ENCODE peak calls at places on chromosomes 3 and 15, in four cellular contexts. M, W, I and U are unnamed samples.

GRCh38 chr3:22732641-22733040 is 470.5 kb upstream of the UBE2E2 start:
- DNase-seq in W (no peak), M (no peak), I (no peak), U (no peak)

GRCh38 chr3:28601291-28601690 is 252.7 kb upstream of the AZI2 start:
- DNase-seq in I (no peak), W (no peak), M (no peak), U (no peak)

GRCh38 chr3:130991126-130991525 is 35.5 kb downstream of the ASTE1 start:
- DNase-seq in M (no peak), W (no peak), I (no peak), U (no peak)

GRCh38 chr3:20930034-20930433 is 744.0 kb upstream of the SGO1 start:
- DNase-seq in I (peak), M (peak), W (no peak), U (peak)

GRCh38 chr3:58691997-58692396 is 25.4 kb upstream of the FAM3D start:
- DNase-seq in W (peak), M (peak), I (peak), U (peak)

GRCh38 chr15:78422571-78423340 is 15.3 kb upstream of the IREB2 start:
- DNase-seq in I (peak), W (peak), M (peak), U (peak)

GRCh38 chr15:70142322-70143191 is 44.8 kb upstream of the TLE3 start:
- DNase-seq in I (peak), M (peak), W (peak), U (peak)

GRCh38 chr3:78894787-78895186 is 873.0 kb downstream of the ROBO1 start:
- DNase-seq in W (no peak), I (no peak), M (no peak), U (no peak)

GRCh38 chr3:98263944-98264343 is at the start of gene OR5H6:
- DNase-seq in I (no peak), W (no peak), M (no peak), U (no peak)

GRCh38 chr3:152021951-152022461 is 148.6 kb downstream of the SUCNR1 start:
- DNase-seq in M (peak), W (peak), I (peak), U (peak)

GRCh38 chr15:94119215-94119815 is 112.0 kb upstream of the MCTP2 start:
- DNase-seq in I (no peak), W (no peak), M (no peak), U (no peak)

GRCh38 chr15:36590838-36591237 is 11.4 kb downstream of the CDIN1 start:
- DNase-seq in M (peak), I (peak), W (peak), U (peak)

GRCh38 chr3:72995337-72995736 is 1.3 kb upstream of the PPP4R2 start:
- DNase-seq in M (no peak), W (no peak), I (no peak), U (no peak)

GRCh38 chr15:59222106-59222505 is 15.5 kb downstream of the LDHAL6B start:
- DNase-seq in W (peak), M (peak), I (peak), U (peak)

GRCh38 chr15:69881760-69882159 is 216.0 kb downstream of the TLE3 start:
- DNase-seq in W (no peak), M (no peak), I (no peak), U (no peak)

GRCh38 chr3:42053476-42053875 is 37.7 kb upstream of the TRAK1 start:
- DNase-seq in I (no peak), M (no peak), W (no peak), U (no peak)

GRCh38 chr15:67100808-67101581 is 35.6 kb downstream of the SMAD3 start:
- DNase-seq in W (no peak), I (no peak), M (no peak), U (no peak)

GRCh38 chr15:72796515-72797337 is 13.2 kb upstream of the ADPGK start:
- DNase-seq in I (peak), M (peak), W (peak), U (peak)

GRCh38 chr3:106423321-106424225 is 554.8 kb upstream of the CBLB start:
- DNase-seq in I (no peak), W (no peak), M (peak), U (peak)

GRCh38 chr3:150823277-150823676 is 60.3 kb upstream of the SIAH2 start:
- DNase-seq in W (no peak), M (no peak), I (no peak), U (no peak)

GRCh38 chr3:196198771-196199753 is 12.1 kb downstream of the ZDHHC19 start:
- DNase-seq in I (no peak), W (no peak), M (no peak), U (no peak)

GRCh38 chr15:73357999-73358665 is 10.6 kb downstream of the HCN4 start:
- DNase-seq in W (no peak), I (no peak), M (no peak), U (no peak)

GRCh38 chr15:90591524-90591923 is 61.8 kb downstream of the CRTC3 start:
- DNase-seq in M (no peak), I (no peak), W (no peak), U (no peak)

GRCh38 chr3:193470710-193471109 is 84.0 kb downstream of the ATP13A4 start:
- DNase-seq in I (no peak), W (no peak), M (no peak), U (no peak)

GRCh38 chr3:193474446-193474845 is 80.2 kb downstream of the ATP13A4 start:
- DNase-seq in I (no peak), M (no peak), W (no peak), U (no peak)
- TF ChIP-seq CTCF in I (no peak), M (no peak), W (no peak), U (no peak)

GRCh38 chr3:50339485-50340196 is 995 bp downstream of the RASSF1 start:
- DNase-seq in W (peak), M (peak), I (no peak), U (peak)
- H3K4me3 ChIP-seq in W (peak), M (peak), I (no peak), U (peak)

DNA sequence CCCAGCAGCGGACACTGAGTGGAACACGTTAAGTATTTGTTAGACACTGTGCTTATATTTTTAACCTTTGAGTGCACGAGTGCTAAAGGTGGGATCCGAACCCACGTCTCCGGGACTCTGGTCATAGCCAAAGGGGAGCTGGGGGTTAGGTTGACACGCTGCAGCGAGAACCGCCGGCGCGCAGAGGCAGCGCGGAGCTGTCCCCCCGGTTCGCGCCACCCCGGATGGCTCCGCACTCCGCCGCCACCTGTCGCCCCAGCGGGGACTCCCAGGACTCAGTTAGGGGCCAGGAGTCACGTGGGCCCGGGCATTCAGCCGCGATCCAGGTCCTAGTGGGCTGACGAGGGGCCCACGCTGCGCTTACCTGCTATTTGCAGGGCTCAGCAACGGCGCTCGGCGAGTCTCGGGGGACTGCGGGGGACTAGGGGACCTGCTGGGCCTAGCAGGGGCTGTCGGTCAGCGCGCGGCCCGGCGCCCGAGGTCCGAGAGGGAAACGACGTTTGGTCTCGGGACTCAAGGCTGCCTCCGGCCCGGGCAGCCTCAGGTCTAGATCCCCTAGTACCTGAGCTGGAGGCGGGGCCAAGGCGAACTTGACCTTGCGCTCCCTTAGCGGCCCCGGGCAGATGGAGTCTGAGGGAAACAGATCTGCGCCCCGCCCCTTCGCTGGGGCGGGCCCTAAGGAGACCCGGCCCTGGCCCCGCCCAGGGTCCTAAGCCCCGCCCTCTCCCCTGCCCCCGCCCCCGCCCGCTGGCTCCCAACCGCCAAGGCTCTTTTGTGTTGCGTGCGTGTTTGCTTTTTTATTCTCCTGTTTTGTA is at the start of gene NMNAT3:
- DNase-seq in W (peak), M (peak), I (peak), U (peak)
- TF ChIP-seq CTCF in W (no peak), M (no peak), I (no peak), U (no peak)

DNA sequence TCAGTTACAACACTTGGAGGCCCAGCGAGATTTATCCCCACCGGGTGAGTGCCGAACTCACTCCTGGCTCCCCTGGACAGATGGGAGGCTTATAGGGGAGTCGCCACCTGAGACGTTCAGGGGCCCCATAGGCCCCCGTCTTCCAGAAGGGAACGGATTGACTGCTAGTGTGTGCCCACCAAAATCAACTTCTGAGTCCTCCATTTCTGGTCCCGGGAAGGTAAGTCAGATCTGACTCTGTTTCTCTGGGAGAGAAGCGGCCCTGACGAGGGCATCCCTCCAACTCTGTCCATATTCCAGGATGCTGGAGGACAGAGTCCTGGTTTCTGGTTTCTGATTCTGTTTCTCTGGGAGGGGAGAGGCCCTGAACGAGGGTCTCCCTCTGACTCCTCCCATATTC is 44.3 kb downstream of the ZBTB11 start:
- DNase-seq in I (no peak), W (no peak), M (no peak), U (no peak)
- H3K4me3 ChIP-seq in I (no peak), W (no peak), M (no peak), U (no peak)

DNA sequence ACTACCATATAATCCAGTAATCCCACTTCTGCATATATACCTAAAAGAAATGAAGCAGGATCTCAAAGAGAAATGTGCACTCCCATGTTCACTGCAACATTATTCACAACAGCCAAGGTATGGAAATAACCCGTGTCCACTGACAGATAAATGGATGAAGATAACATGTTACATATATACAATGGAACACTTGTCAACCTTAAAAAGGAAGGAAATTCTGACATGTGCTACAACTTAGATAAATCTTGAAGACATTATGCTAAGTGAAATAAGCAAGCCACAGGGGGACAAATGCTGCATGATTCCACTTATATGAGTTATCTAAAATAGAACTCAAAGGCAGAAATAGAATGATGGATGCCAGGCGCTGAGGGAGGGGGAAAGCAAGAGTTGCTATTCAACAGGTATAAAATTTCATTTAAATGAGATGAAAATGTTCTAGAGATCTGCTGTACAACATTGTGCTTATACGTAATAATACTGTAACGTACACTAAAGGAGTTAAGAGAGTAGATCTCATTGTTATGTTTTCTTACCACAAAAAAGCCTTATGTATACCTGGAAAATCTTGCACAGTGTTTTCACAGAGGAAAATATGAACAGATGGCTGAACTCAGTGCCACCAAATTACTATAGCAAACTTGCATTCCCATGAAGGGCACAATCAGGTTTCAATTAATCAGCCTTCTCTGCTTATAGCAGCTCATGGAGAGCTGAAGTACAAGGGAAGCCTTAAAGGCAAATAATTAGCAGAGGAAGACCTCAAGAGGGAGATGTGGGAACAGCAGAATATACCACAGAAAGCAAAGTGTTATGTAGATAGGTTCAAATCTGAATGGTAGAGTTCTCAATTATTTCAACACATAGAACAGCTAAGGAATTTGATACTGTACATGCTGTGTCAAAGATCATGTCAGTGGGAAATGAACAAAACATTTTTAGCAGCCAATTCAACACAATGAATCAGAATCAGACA is 8.0 kb upstream of the VPS39 start:
- DNase-seq in M (no peak), I (peak), W (no peak), U (peak)
- TF ChIP-seq CTCF in M (no peak), I (peak), W (no peak), U (peak)

GRCh38 chr3:133042778-133043177 is 4.6 kb downstream of the TMEM108 start:
- DNase-seq in M (peak), W (peak), I (no peak), U (peak)

GRCh38 chr3:133038731-133039398 is 674 bp downstream of the TMEM108 start:
- DNase-seq in I (no peak), W (no peak), M (peak), U (no peak)

GRCh38 chr3:133041524-133041829 is 3.3 kb downstream of the TMEM108 start:
- DNase-seq in M (no peak), I (no peak), W (no peak), U (no peak)

GRCh38 chr3:133038089-133038730 is at the start of gene TMEM108:
- DNase-seq in M (peak), I (no peak), W (peak), U (peak)

GRCh38 chr3:133040696-133041523 is 2.7 kb downstream of the TMEM108 start:
- DNase-seq in I (peak), M (peak), W (peak), U (peak)
- H3K4me3 ChIP-seq in I (no peak), M (no peak), W (no peak), U (no peak)

DNA sequence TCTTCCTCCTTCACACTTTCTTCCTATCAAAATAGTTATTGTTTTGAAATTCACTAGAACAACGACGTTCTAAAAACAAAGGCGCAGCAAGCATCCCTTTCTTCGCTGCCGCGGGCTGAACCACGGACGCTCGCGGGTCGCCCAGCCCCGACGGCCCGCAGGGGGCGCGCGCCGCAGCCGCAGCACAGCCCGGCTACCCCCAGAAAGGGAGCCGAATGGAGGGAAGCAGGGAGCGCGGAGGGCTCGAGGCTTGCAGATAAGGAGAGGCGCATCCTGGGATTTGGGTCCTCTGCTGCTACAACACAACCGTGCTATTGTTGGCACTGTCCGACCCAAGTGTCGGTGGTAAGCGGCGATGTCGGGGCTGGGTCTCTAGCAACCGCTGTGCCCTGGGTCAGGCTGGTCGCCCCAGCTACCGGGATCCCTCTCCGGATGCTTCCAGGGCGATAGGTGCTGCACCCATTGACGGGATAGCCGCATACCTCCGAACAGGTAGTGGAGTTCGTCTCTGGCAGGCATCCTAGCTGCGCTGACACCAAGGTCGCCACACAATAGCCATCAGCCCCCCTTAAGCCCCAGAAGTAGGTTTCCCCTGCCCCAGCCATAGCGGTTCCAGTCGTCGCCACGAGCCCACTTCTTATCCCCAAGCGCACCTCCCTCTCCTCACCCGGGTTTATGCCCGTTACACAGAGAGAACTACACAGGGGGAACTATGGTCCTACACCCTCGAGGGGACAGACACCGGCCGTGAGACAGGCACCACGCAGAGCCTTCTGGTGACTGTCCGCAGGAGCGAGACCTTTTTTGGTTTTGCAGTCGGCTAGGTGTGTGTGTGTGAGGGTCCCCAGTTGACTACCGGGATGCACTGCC is 6.0 kb downstream of the ONECUT1 start:
- DNase-seq in I (no peak), M (no peak), W (no peak), U (no peak)
- TF ChIP-seq CTCF in I (peak), M (peak), W (peak), U (no peak)

GRCh38 chr3:169072494-169072893 is 591.0 kb downstream of the MECOM start:
- DNase-seq in W (peak), M (no peak), I (no peak), U (no peak)
- H3K4me3 ChIP-seq in W (no peak), M (no peak), I (no peak), U (no peak)

GRCh38 chr3:170357176-170357919 is at the start of gene SKIL:
- DNase-seq in M (peak), W (peak), I (peak), U (peak)
- TF ChIP-seq CTCF in M (no peak), W (peak), I (no peak), U (no peak)

GRCh38 chr3:66211779-66212178 is 9.0 kb upstream of the SLC25A26 start:
- DNase-seq in M (no peak), W (no peak), I (no peak), U (no peak)
- H3K4me3 ChIP-seq in M (no peak), W (no peak), I (no peak), U (no peak)